ENCODE peak calls at places on chromosomes 11 and 22, in six cellular contexts. J is T-helper 2 cell; U is iris pigment epithelial cell; O is ovary; H is stimulated activated CD8-positive, alpha-beta memory T cell treated with anti-CD3 and anti-CD28 coated beads, Interleukin-2, amount 100 ng/mL, for 48 hours; D is NCI-H1694. T is an unnamed sample.

GRCh38 chr11:67700548-67701262 is 26.3 kb upstream of the ALDH3B2 start:
- DNase-seq in J (no peak), U (no peak), O (no peak), H (no peak), D (no peak), T (no peak)

GRCh38 chr11:118170231-118170630 is 6.2 kb downstream of the SCN2B start:
- DNase-seq in J (no peak), U (no peak), O (no peak), H (no peak), D (no peak), T (no peak)

GRCh38 chr11:126115253-126115540 is 52.5 kb upstream of the CDON start:
- DNase-seq in J (no peak), U (no peak), O (peak), H (no peak), D (peak), T (no peak)

GRCh38 chr22:17578129-17578754 is 14.9 kb downstream of the SLC25A18 start:
- DNase-seq in J (no peak), U (peak), O (no peak), H (no peak), D (no peak), T (no peak)

GRCh38 chr11:11764428-11764803 is 77.4 kb upstream of the USP47 start:
- DNase-seq in J (no peak), U (no peak), O (no peak), H (no peak), D (no peak), T (no peak)

GRCh38 chr11:17020831-17021230 is 6.6 kb upstream of the PLEKHA7 start:
- DNase-seq in J (no peak), U (peak), O (no peak), H (no peak), D (no peak), T (no peak)

GRCh38 chr11:83265331-83265730 is 20.8 kb downstream of the CCDC90B start:
- DNase-seq in J (no peak), U (peak), O (no peak), H (no peak), D (no peak), T (no peak)

GRCh38 chr11:128135451-128135850 is 451.9 kb downstream of the ETS1 start:
- DNase-seq in J (no peak), U (peak), O (no peak), H (no peak), D (no peak), T (peak)

GRCh38 chr11:81839016-81839415 is 894.6 kb downstream of the FAM181B start:
- DNase-seq in J (no peak), U (no peak), O (no peak), H (no peak), D (no peak), T (no peak)

GRCh38 chr22:44394246-44395115 is 81.7 kb upstream of the SHISAL1 start:
- DNase-seq in J (no peak), U (no peak), O (peak), H (no peak), D (no peak), T (no peak)

GRCh38 chr22:26658161-26658560 is 773 bp downstream of the MIAT start:
- DNase-seq in J (no peak), U (no peak), O (no peak), H (no peak), D (no peak), T (no peak)

T was measured in SW 1271.